ENCODE peak calls at places on chromosomes 5 and 9, in five cellular contexts. L is dermis microvascular lymphatic vessel endothelial cell, I is stomach, U is BJ, J is NCI-H446. G is an unnamed sample.

GRCh38 chr5:128426090-128426534 is 111.9 kb downstream of the FBN2 start:
- DNase-seq in L (no peak), I (no peak), U (no peak), J (no peak), G (no peak)

GRCh38 chr5:15286659-15287058 is 213.3 kb upstream of the FBXL7 start:
- DNase-seq in L (peak), I (no peak), U (no peak), J (no peak), G (no peak)

GRCh38 chr5:8320244-8320643 is 451.3 kb downstream of the MTRR start:
- DNase-seq in L (no peak), I (no peak), U (no peak), J (no peak), G (no peak)

GRCh38 chr9:2622361-2623045 is 916 bp downstream of the VLDLR start:
- DNase-seq in L (peak), I (peak), U (no peak), J (peak), G (peak)

GRCh38 chr9:130143974-130144373 is 28.2 kb upstream of the NCS1 start:
- DNase-seq in L (no peak), I (no peak), U (no peak), J (no peak), G (no peak)

GRCh38 chr5:15526413-15526812 is 26.4 kb downstream of the FBXL7 start:
- DNase-seq in L (no peak), I (no peak), U (no peak), J (no peak), G (no peak)

GRCh38 chr5:110790673-110791072 is 51.9 kb downstream of the SLC25A46 start:
- DNase-seq in L (peak), I (no peak), U (no peak), J (no peak), G (no peak)

GRCh38 chr9:2015581-2016410 is 649 bp downstream of the SMARCA2 start:
- DNase-seq in L (peak), I (peak), U (no peak), J (peak), G (peak)

GRCh38 chr5:34583167-34583566 is 73.0 kb upstream of the RAI14 start:
- DNase-seq in L (peak), I (no peak), U (no peak), J (no peak), G (no peak)

GRCh38 chr5:10276691-10277090 is 26.6 kb downstream of the CCT5 start:
- DNase-seq in L (peak), I (no peak), U (no peak), J (no peak), G (no peak)

GRCh38 chr9:98255064-98255577 is 328 bp downstream of the TBC1D2 start:
- DNase-seq in L (peak), I (peak), U (no peak), J (no peak), G (peak)

GRCh38 chr5:73901455-73901854 is 275.5 kb downstream of the ARHGEF28 start:
- DNase-seq in L (no peak), I (no peak), U (no peak), J (no peak), G (no peak)

GRCh38 chr9:137691648-137692357 is 73.0 kb downstream of the EHMT1 start:
- DNase-seq in L (peak), I (no peak), U (no peak), J (no peak), G (no peak)

GRCh38 chr9:6938447-6938846 is 180.7 kb downstream of the KDM4C start:
- DNase-seq in L (no peak), I (no peak), U (peak), J (peak), G (no peak)